ENCODE peak calls at places on chromosomes 4 and X, in seven cellular contexts. One of them, this sample, is unnamed.
A peak's percentile ranks its signal among the peaks of the same experiment; 100 is the strongest.

GRCh38 chr4:17577660-17578481 is 873 bp downstream of the LAP3 start:
- DNase-seq in trophoblast cell: peak; percentile 33
- DNase-seq in neuronal stem cell: no peak
- DNase-seq in IMR-90: peak; percentile 4
- DNase-seq in H1: no peak
- DNase-seq in H9: no peak
- DNase-seq in mesenchymal stem cell: no peak
- DNase-seq in this sample: peak; percentile 49

GRCh38 chrX:129653985-129654651 is 638 bp downstream of the APLN start:
- DNase-seq in trophoblast cell: no peak
- DNase-seq in mesenchymal stem cell: peak; percentile 28
- DNase-seq in IMR-90: no peak
- DNase-seq in H9: no peak
- DNase-seq in H1: no peak
- DNase-seq in neuronal stem cell: no peak
- DNase-seq in this sample: no peak

GRCh38 chrX:148854351-148854750 is 353.9 kb downstream of the AFF2 start:
- DNase-seq in IMR-90: no peak
- DNase-seq in neuronal stem cell: no peak
- DNase-seq in mesenchymal stem cell: no peak
- DNase-seq in H9: no peak
- DNase-seq in trophoblast cell: no peak
- DNase-seq in H1: no peak
- DNase-seq in this sample: no peak

GRCh38 chrX:115350696-115351408 is 61.3 kb downstream of the LUZP4 start:
- DNase-seq in H1: no peak
- DNase-seq in IMR-90: no peak
- DNase-seq in H9: no peak
- DNase-seq in mesenchymal stem cell: no peak
- DNase-seq in neuronal stem cell: no peak
- DNase-seq in trophoblast cell: peak; percentile 81
- DNase-seq in this sample: no peak

GRCh38 chrX:130523460-130524394 is 121.9 kb downstream of the RBMX2 start:
- DNase-seq in H1: no peak
- DNase-seq in IMR-90: no peak
- DNase-seq in neuronal stem cell: peak; percentile 0
- DNase-seq in H9: peak; percentile 76
- DNase-seq in trophoblast cell: peak; percentile 23
- DNase-seq in mesenchymal stem cell: peak; percentile 28
- DNase-seq in this sample: peak; percentile 18

GRCh38 chrX:46180258-46180687 is 364.9 kb downstream of the ZNF674 start:
- DNase-seq in trophoblast cell: no peak
- DNase-seq in H1: no peak
- DNase-seq in neuronal stem cell: peak; percentile 0
- DNase-seq in IMR-90: peak; percentile 47
- DNase-seq in H9: no peak
- DNase-seq in mesenchymal stem cell: peak; percentile 60
- DNase-seq in this sample: peak; percentile 26

GRCh38 chr4:26568446-26568994 is 15.4 kb upstream of the TBC1D19 start:
- DNase-seq in H9: no peak
- DNase-seq in mesenchymal stem cell: peak; percentile 92
- DNase-seq in IMR-90: peak; percentile 95
- DNase-seq in H1: no peak
- DNase-seq in neuronal stem cell: no peak
- DNase-seq in trophoblast cell: peak; percentile 88
- DNase-seq in this sample: peak; percentile 38

GRCh38 chr4:2867758-2868491 is 24.3 kb downstream of the ADD1 start:
- DNase-seq in IMR-90: peak; percentile 47
- DNase-seq in mesenchymal stem cell: peak; percentile 77
- DNase-seq in trophoblast cell: no peak
- DNase-seq in H1: no peak
- DNase-seq in neuronal stem cell: no peak
- DNase-seq in H9: peak; percentile 33
- DNase-seq in this sample: peak; percentile 95

GRCh38 chrX:24646745-24647182 is 383 bp downstream of the PCYT1B start:
- DNase-seq in IMR-90: no peak
- DNase-seq in mesenchymal stem cell: peak; percentile 20
- DNase-seq in trophoblast cell: peak; percentile 39
- DNase-seq in H1: peak; percentile 2
- DNase-seq in neuronal stem cell: peak; percentile 37
- DNase-seq in H9: peak; percentile 76
- DNase-seq in this sample: no peak

GRCh38 chr4:109877400-109877799 is 29.5 kb downstream of the LRIT3 start:
- DNase-seq in H1: no peak
- DNase-seq in H9: no peak
- DNase-seq in mesenchymal stem cell: no peak
- DNase-seq in neuronal stem cell: no peak
- DNase-seq in IMR-90: no peak
- DNase-seq in trophoblast cell: no peak
- DNase-seq in this sample: no peak

GRCh38 chr4:154491731-154492249 is at the start of gene DCHS2:
- DNase-seq in neuronal stem cell: peak; percentile 37
- DNase-seq in mesenchymal stem cell: no peak
- DNase-seq in H1: no peak
- DNase-seq in IMR-90: no peak
- DNase-seq in H9: peak; percentile 83
- DNase-seq in trophoblast cell: no peak
- DNase-seq in this sample: peak; percentile 50

GRCh38 chr4:121822796-121823504 is 733 bp downstream of the CCNA2 start:
- DNase-seq in H9: peak; percentile 32
- DNase-seq in IMR-90: no peak
- DNase-seq in trophoblast cell: peak; percentile 64
- DNase-seq in H1: no peak
- DNase-seq in mesenchymal stem cell: peak; percentile 52
- DNase-seq in neuronal stem cell: peak; percentile 4
- DNase-seq in this sample: peak; percentile 79

GRCh38 chrX:102712967-102713677 is 874 bp downstream of the GPRASP2 start:
- DNase-seq in trophoblast cell: peak; percentile 60
- DNase-seq in H1: no peak
- DNase-seq in H9: peak; percentile 36
- DNase-seq in IMR-90: peak; percentile 41
- DNase-seq in mesenchymal stem cell: peak; percentile 66
- DNase-seq in neuronal stem cell: peak; percentile 15
- DNase-seq in this sample: peak; percentile 63

GRCh38 chrX:131841496-131842410 is 181.3 kb upstream of the STK26 start:
- DNase-seq in H9: peak; percentile 68
- DNase-seq in neuronal stem cell: peak; percentile 48
- DNase-seq in H1: no peak
- DNase-seq in IMR-90: peak; percentile 38
- DNase-seq in trophoblast cell: peak; percentile 81
- DNase-seq in mesenchymal stem cell: peak; percentile 54
- DNase-seq in this sample: peak; percentile 77

GRCh38 chr4:170716868-170717267 is 627.1 kb upstream of the AADAT start:
- DNase-seq in trophoblast cell: no peak
- DNase-seq in IMR-90: no peak
- DNase-seq in mesenchymal stem cell: no peak
- DNase-seq in H9: no peak
- DNase-seq in H1: no peak
- DNase-seq in neuronal stem cell: no peak
- DNase-seq in this sample: peak; percentile 16

GRCh38 chr4:178080312-178080711 is 638.1 kb upstream of the AGA start:
- DNase-seq in IMR-90: no peak
- DNase-seq in H9: no peak
- DNase-seq in neuronal stem cell: no peak
- DNase-seq in H1: no peak
- DNase-seq in mesenchymal stem cell: no peak
- DNase-seq in trophoblast cell: no peak
- DNase-seq in this sample: no peak
- H2BK120ac ChIP-seq in IMR-90: no peak overlapping the region
- H2BK120ac ChIP-seq in H9: no peak overlapping the region
- H2BK120ac ChIP-seq in neuronal stem cell: no peak overlapping the region
- H2BK120ac ChIP-seq in H1: no peak overlapping the region
- H2BK120ac ChIP-seq in mesenchymal stem cell: no peak overlapping the region
- H2BK120ac ChIP-seq in trophoblast cell: no peak overlapping the region
- H2BK120ac ChIP-seq in this sample: no peak overlapping the region

GRCh38 chr4:7165874-7166201 is 26.5 kb upstream of the SORCS2 start:
- DNase-seq in H1: no peak
- DNase-seq in mesenchymal stem cell: no peak
- DNase-seq in neuronal stem cell: no peak
- DNase-seq in H9: no peak
- DNase-seq in IMR-90: no peak
- DNase-seq in trophoblast cell: no peak
- DNase-seq in this sample: no peak
- H2BK120ac ChIP-seq in H1: no peak overlapping the region
- H2BK120ac ChIP-seq in mesenchymal stem cell: no peak overlapping the region
- H2BK120ac ChIP-seq in neuronal stem cell: no peak overlapping the region
- H2BK120ac ChIP-seq in H9: no peak overlapping the region
- H2BK120ac ChIP-seq in IMR-90: no peak overlapping the region
- H2BK120ac ChIP-seq in trophoblast cell: no peak overlapping the region
- H2BK120ac ChIP-seq in this sample: no peak overlapping the region

GRCh38 chr4:150045410-150045809 is 32.8 kb upstream of the DCLK2 start:
- DNase-seq in H9: no peak
- DNase-seq in neuronal stem cell: no peak
- DNase-seq in mesenchymal stem cell: no peak
- DNase-seq in trophoblast cell: no peak
- DNase-seq in IMR-90: no peak
- DNase-seq in H1: no peak
- DNase-seq in this sample: peak; percentile 25
- H2BK120ac ChIP-seq in H9: no peak overlapping the region
- H2BK120ac ChIP-seq in neuronal stem cell: no peak overlapping the region
- H2BK120ac ChIP-seq in mesenchymal stem cell: no peak overlapping the region
- H2BK120ac ChIP-seq in trophoblast cell: no peak overlapping the region
- H2BK120ac ChIP-seq in IMR-90: no peak overlapping the region
- H2BK120ac ChIP-seq in H1: no peak overlapping the region
- H2BK120ac ChIP-seq in this sample: no peak overlapping the region

GRCh38 chr4:96887857-96888256 is 1048.0 kb downstream of the PDHA2 start:
- DNase-seq in H9: peak; percentile 27
- DNase-seq in trophoblast cell: no peak
- DNase-seq in IMR-90: no peak
- DNase-seq in H1: no peak
- DNase-seq in neuronal stem cell: no peak
- DNase-seq in mesenchymal stem cell: no peak
- DNase-seq in this sample: peak; percentile 88
- H2BK120ac ChIP-seq in H9: no peak overlapping the region
- H2BK120ac ChIP-seq in trophoblast cell: no peak overlapping the region
- H2BK120ac ChIP-seq in IMR-90: no peak overlapping the region
- H2BK120ac ChIP-seq in H1: no peak overlapping the region
- H2BK120ac ChIP-seq in neuronal stem cell: no peak overlapping the region
- H2BK120ac ChIP-seq in mesenchymal stem cell: no peak overlapping the region
- H2BK120ac ChIP-seq in this sample: no peak overlapping the region

GRCh38 chr4:20447103-20447502 is 195.4 kb downstream of the SLIT2 start:
- DNase-seq in H1: no peak
- DNase-seq in trophoblast cell: no peak
- DNase-seq in neuronal stem cell: no peak
- DNase-seq in mesenchymal stem cell: no peak
- DNase-seq in H9: no peak
- DNase-seq in IMR-90: no peak
- DNase-seq in this sample: peak; percentile 8

GRCh38 chr4:20443406-20443805 is 191.7 kb downstream of the SLIT2 start:
- DNase-seq in neuronal stem cell: no peak
- DNase-seq in trophoblast cell: no peak
- DNase-seq in mesenchymal stem cell: no peak
- DNase-seq in H9: no peak
- DNase-seq in H1: no peak
- DNase-seq in IMR-90: no peak
- DNase-seq in this sample: no peak

GRCh38 chr4:20445933-20446723 is 194.4 kb downstream of the SLIT2 start:
- DNase-seq in H1: no peak
- DNase-seq in mesenchymal stem cell: peak; percentile 91
- DNase-seq in neuronal stem cell: peak; percentile 31
- DNase-seq in H9: no peak
- DNase-seq in trophoblast cell: no peak
- DNase-seq in IMR-90: peak; percentile 33
- DNase-seq in this sample: no peak

GRCh38 chr4:20440170-20440569 is 188.5 kb downstream of the SLIT2 start:
- DNase-seq in trophoblast cell: no peak
- DNase-seq in H9: no peak
- DNase-seq in mesenchymal stem cell: no peak
- DNase-seq in IMR-90: no peak
- DNase-seq in H1: no peak
- DNase-seq in neuronal stem cell: no peak
- DNase-seq in this sample: no peak

DNA sequence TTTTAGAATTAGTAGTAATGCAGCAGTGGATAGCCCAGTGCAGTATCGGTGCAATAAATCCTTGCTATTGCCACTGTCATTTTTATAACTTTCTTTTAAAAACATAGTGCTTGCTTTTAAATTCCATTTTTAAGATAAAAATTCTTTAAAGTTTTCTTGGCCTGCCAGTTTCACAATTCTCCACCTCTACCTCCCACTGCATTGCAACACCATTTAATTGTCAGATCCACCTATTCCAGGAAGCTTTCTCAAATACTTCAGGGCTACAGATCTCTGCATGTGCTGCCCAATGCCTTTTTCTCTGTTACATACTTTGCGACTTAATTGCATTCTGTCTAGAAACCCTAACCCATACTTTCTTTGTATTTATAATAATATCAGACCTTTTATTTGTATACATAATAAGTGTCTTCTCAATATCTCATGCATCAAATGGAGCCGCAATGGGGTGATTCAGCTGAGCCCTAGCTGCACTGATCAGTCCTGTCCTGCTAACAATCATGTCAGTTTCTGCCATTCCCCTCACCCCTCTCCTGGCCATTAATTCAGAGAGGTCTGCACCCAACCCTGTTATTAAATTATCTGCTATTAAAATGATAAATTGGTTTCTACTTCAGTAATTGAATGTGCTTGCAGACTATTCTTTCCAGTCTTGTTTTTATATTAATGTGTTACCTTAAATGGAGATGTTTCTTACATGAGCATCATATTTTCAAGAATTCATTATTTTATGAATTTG is 193.1 kb downstream of the SLIT2 start:
- DNase-seq in H9: no peak
- DNase-seq in mesenchymal stem cell: no peak
- DNase-seq in trophoblast cell: peak; percentile 49
- DNase-seq in IMR-90: no peak
- DNase-seq in neuronal stem cell: no peak
- DNase-seq in H1: no peak
- DNase-seq in this sample: no peak
- H2BK120ac ChIP-seq in H9: no peak overlapping the region
- H2BK120ac ChIP-seq in mesenchymal stem cell: no peak overlapping the region
- H2BK120ac ChIP-seq in trophoblast cell: no peak overlapping the region
- H2BK120ac ChIP-seq in IMR-90: no peak overlapping the region
- H2BK120ac ChIP-seq in neuronal stem cell: no peak overlapping the region
- H2BK120ac ChIP-seq in H1: no peak overlapping the region
- H2BK120ac ChIP-seq in this sample: no peak overlapping the region

DNA sequence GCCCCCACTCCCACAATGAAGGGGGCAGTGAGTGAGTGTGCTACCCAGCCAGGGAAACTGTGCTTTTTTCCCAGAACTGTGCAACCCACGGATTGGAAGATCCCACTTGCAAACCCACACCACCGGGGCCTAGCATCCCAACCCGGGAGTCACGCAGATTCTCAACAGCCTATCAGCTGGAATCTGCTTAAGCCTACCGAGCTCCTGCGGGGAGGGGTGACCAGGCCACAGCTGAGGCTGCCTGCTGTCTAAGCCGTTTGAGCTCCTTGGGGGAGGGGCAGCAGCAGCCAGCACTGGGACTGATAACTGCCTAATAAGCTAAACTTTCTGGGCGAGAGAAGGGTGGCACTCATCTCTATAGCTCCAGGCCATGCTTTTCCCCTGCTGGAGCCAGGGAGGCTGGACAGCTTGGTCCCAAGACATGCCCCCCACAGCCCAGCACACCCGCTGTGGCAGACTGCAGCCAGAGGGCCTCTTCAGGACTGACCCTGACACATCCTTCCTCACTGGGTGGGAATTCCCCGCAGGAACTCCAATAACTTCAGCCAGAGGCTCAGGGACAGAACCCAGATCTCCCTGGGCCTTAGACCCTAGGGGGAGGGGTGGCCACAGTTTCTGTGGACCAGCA is 161.3 kb upstream of the MAGEB18 start:
- DNase-seq in trophoblast cell: no peak
- DNase-seq in H1: no peak
- DNase-seq in IMR-90: no peak
- DNase-seq in neuronal stem cell: no peak
- DNase-seq in H9: peak; percentile 31
- DNase-seq in mesenchymal stem cell: no peak
- DNase-seq in this sample: peak; percentile 57
- H2BK120ac ChIP-seq in trophoblast cell: no peak overlapping the region
- H2BK120ac ChIP-seq in H1: no peak overlapping the region
- H2BK120ac ChIP-seq in IMR-90: no peak overlapping the region
- H2BK120ac ChIP-seq in neuronal stem cell: no peak overlapping the region
- H2BK120ac ChIP-seq in H9: no peak overlapping the region
- H2BK120ac ChIP-seq in mesenchymal stem cell: no peak overlapping the region
- H2BK120ac ChIP-seq in this sample: no peak overlapping the region

This sample was measured in mesendoderm.